ENCODE peak calls at places on chromosomes 3 and 15, in ten cellular contexts. X, B, D, K, W, U, O, S, P and Q are unnamed samples.

GRCh38 chr3:179410317-179410716 is 41.0 kb downstream of the GNB4 start:
- DNase-seq in X (no peak), S (peak; percentile 69), D (peak; percentile 14), W (no peak), O (no peak), K (no peak), P (peak; percentile 6), B (peak; percentile 10), U (peak; percentile 65), Q (no peak)

GRCh38 chr3:79521221-79521848 is 246.5 kb downstream of the ROBO1 start:
- DNase-seq in W (peak; percentile 57), S (peak; percentile 47), B (peak; percentile 39), X (peak; percentile 9), P (peak; percentile 63), O (peak; percentile 10), U (peak; percentile 50), D (peak; percentile 72), K (peak; percentile 38), Q (no peak)

GRCh38 chr3:66487475-66487874 is 13.3 kb downstream of the LRIG1 start:
- DNase-seq in B (no peak), S (no peak), W (peak; percentile 71), O (no peak), P (no peak), K (no peak), D (no peak), X (no peak), U (peak; percentile 71), Q (no peak)

GRCh38 chr3:9211155-9211950 is 38.1 kb downstream of the SRGAP3 start:
- DNase-seq in X (no peak), P (no peak), O (no peak), D (no peak), W (peak; percentile 42), K (no peak), S (no peak), B (no peak), U (peak; percentile 65), Q (no peak)

GRCh38 chr3:194070634-194071409 is 65.1 kb upstream of the HES1 start:
- DNase-seq in B (peak; percentile 86), D (peak; percentile 73), S (peak; percentile 93), O (peak; percentile 58), P (peak; percentile 85), X (peak; percentile 80), W (peak; percentile 76), K (peak; percentile 92), U (peak; percentile 95), Q (peak; percentile 52)

GRCh38 chr3:37491776-37492175 is 317.4 kb upstream of the LRRFIP2 start:
- DNase-seq in D (no peak), O (no peak), K (no peak), B (no peak), U (peak; percentile 32), W (no peak), S (peak; percentile 25), P (no peak), X (no peak), Q (no peak)

GRCh38 chr15:85455851-85456250 is 75.4 kb downstream of the AKAP13 start:
- DNase-seq in K (no peak), U (no peak), X (no peak), S (no peak), O (no peak), P (no peak), B (no peak), D (no peak), W (no peak), Q (no peak)

GRCh38 chr3:138367912-138368311 is 19.5 kb downstream of the MRAS start:
- DNase-seq in X (no peak), B (peak; percentile 5), O (no peak), K (no peak), D (no peak), S (no peak), P (peak; percentile 21), W (no peak), U (peak; percentile 89), Q (no peak)

GRCh38 chr15:29944925-29945324 is 122.7 kb upstream of the TJP1 start:
- DNase-seq in S (no peak), B (no peak), U (peak; percentile 7), K (no peak), O (no peak), D (no peak), X (no peak), W (no peak), P (no peak), Q (no peak)
- H3K4me2 ChIP-seq in S (no peak overlapping the region), B (no peak overlapping the region), U (no peak overlapping the region), K (no peak overlapping the region), O (no peak overlapping the region), D (no peak overlapping the region), X (no peak overlapping the region), W (no peak overlapping the region), P (no peak overlapping the region), Q (no peak overlapping the region)

GRCh38 chr15:26772588-26773484 is at the start of gene GABRB3:
- DNase-seq in W (peak; percentile 8), P (peak; percentile 89), U (peak; percentile 12), K (no peak), O (peak; percentile 47), S (peak; percentile 87), B (no peak), X (no peak), D (peak; percentile 88), Q (no peak)

GRCh38 chr15:26771168-26771916 is 1.5 kb downstream of the GABRB3 start:
- DNase-seq in P (peak; percentile 94), U (peak; percentile 8), D (peak; percentile 90), O (no peak), S (peak; percentile 91), B (no peak), W (no peak), K (no peak), X (no peak), Q (no peak)

GRCh38 chr15:26771917-26772587 is 814 bp downstream of the GABRB3 start:
- DNase-seq in U (peak; percentile 20), W (no peak), D (peak; percentile 41), X (no peak), P (no peak), B (no peak), S (no peak), O (peak; percentile 50), K (no peak), Q (no peak)

GRCh38 chr15:26766262-26766661 is 6.6 kb downstream of the GABRB3 start:
- DNase-seq in K (no peak), P (no peak), X (no peak), W (no peak), B (no peak), O (no peak), D (peak; percentile 62), S (peak; percentile 40), U (no peak), Q (no peak)

GRCh38 chr15:26767169-26767670 is 5.6 kb downstream of the GABRB3 start:
- DNase-seq in S (peak; percentile 99), W (no peak), D (peak; percentile 92), U (no peak), K (no peak), O (peak; percentile 17), P (peak; percentile 84), X (no peak), B (no peak), Q (no peak)
- H3K27ac ChIP-seq in S (peak overlapping the region; percentile 80), W (no peak overlapping the region), D (peak overlapping the region; percentile 98), U (no peak overlapping the region), K (no peak overlapping the region), O (peak overlapping the region; percentile 64), P (peak overlapping the region; percentile 23), X (no peak overlapping the region), B (no peak overlapping the region), Q (no peak overlapping the region)

GRCh38 chr3:168066882-168067281 is 28.8 kb downstream of the GOLIM4 start:
- DNase-seq in O (no peak), P (no peak), U (no peak), W (no peak), B (no peak), K (no peak), S (no peak), X (no peak), D (no peak), Q (no peak)

GRCh38 chr3:168071971-168072645 is 23.6 kb downstream of the GOLIM4 start:
- DNase-seq in U (peak; percentile 55), O (no peak), W (no peak), K (no peak), X (no peak), S (no peak), B (no peak), P (no peak), D (no peak), Q (no peak)

GRCh38 chr3:168073842-168074311 is 21.8 kb downstream of the GOLIM4 start:
- DNase-seq in X (no peak), K (no peak), B (peak; percentile 36), S (no peak), D (no peak), P (no peak), U (peak; percentile 28), W (no peak), O (no peak), Q (no peak)

GRCh38 chr3:168077091-168077490 is 18.6 kb downstream of the GOLIM4 start:
- DNase-seq in K (no peak), O (no peak), W (no peak), D (no peak), B (no peak), U (peak; percentile 50), P (no peak), S (no peak), X (no peak), Q (no peak)

DNA sequence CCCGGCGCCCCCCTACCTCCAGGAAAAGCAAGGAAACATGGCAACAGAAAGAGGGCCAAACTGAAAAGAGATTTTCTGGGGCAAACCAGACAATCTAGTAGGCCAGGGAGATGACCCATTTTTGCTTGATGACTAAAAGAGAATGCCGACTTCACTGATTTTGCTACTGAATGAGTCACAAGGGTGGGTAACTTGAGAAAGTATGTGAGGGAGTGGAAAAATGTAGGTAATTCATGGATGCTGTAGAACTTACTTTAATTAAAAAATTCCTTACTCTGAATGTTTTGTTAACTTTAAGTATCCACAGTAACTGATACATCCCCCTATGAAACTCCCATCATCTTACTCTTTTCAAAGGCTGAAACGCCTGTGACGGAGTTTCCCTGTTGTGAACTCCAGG is 24.2 kb downstream of the GOLIM4 start:
- DNase-seq in K (peak; percentile 75), P (no peak), W (peak; percentile 55), U (peak; percentile 96), B (no peak), S (peak; percentile 72), X (no peak), D (no peak), O (peak; percentile 5), Q (peak; percentile 59)
- H3K4me2 ChIP-seq in K (peak overlapping the region; percentile 41), P (no peak overlapping the region), W (peak overlapping the region; percentile 40), U (peak overlapping the region; percentile 61), B (no peak overlapping the region), S (no peak overlapping the region), X (no peak overlapping the region), D (no peak overlapping the region), O (peak overlapping the region; percentile 48), Q (peak overlapping the region; percentile 87)

DNA sequence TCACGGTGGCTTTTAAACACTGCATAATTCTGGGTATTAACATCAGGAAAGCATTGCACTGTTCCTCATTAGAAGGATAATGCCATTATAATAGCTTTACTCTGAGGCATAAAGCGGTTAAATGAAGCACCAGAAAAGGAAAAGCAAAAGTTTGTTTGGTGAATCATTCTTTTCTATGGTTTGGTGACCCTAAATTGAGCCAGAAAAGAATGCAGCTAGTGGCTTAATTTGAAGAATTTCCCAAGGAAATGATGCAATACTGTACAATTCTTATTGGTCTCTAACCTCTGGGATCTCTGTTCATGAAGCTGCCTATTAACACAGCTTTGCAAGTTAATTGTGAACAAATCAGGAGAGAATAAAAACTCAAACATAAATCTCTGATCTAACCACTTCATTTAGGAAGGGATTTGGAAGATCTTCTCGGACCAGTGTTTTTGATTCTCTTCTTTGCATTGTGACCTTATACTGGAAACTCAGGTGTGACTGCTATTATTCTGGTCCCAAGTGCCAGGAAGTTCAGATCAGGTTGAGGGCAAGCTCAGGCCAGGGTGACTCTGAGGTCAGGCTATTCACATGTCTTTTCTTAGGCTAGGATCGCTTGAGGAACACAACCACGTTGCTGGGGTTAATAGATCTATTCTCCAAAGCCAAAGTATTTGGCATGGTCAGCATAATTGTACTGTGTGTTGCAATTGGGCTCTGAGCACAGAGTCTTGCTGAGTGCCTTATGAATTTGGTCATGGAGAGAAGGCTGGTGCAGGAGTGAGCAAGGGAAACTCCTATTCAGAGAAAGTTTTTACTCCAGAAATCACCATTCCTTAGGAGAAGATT is 11.3 kb upstream of the DLG1 start:
- DNase-seq in K (peak; percentile 96), W (peak; percentile 95), S (no peak), D (peak; percentile 17), X (no peak), B (peak; percentile 45), O (no peak), U (peak; percentile 93), P (no peak), Q (no peak)
- H3K27ac ChIP-seq in K (peak overlapping the region; percentile 88), W (peak overlapping the region; percentile 53), S (no peak overlapping the region), D (no peak overlapping the region), X (peak overlapping the region; percentile 61), B (peak overlapping the region; percentile 13), O (peak overlapping the region; percentile 52), U (peak overlapping the region; percentile 95), P (no peak overlapping the region), Q (peak overlapping the region; percentile 37)